ENCODE peak calls at places on chromosomes 3 and 15, in seven cellular contexts. One of them, this sample, is unnamed.

GRCh38 chr3:185402561-185402960 is 39.6 kb downstream of the MAP3K13 start:
- DNase-seq in GM13976: no peak
- DNase-seq in Calu3: no peak
- DNase-seq in activated B cell treated with CpG ODN at 0.5 μM for 24 hours: no peak
- DNase-seq in ovary: peak
- DNase-seq in WTC11: no peak
- DNase-seq in nephron progenitor cell: no peak
- DNase-seq in this sample: no peak

GRCh38 chr3:189718215-189718614 is 87.0 kb downstream of the TP63 start:
- DNase-seq in Calu3: no peak
- DNase-seq in activated B cell treated with CpG ODN at 0.5 μM for 24 hours: no peak
- DNase-seq in nephron progenitor cell: no peak
- DNase-seq in WTC11: no peak
- DNase-seq in GM13976: no peak
- DNase-seq in ovary: no peak
- DNase-seq in this sample: no peak

GRCh38 chr15:60363024-60363674 is 34.6 kb downstream of the ANXA2 start:
- DNase-seq in Calu3: no peak
- DNase-seq in nephron progenitor cell: no peak
- DNase-seq in activated B cell treated with CpG ODN at 0.5 μM for 24 hours: no peak
- DNase-seq in WTC11: no peak
- DNase-seq in GM13976: no peak
- DNase-seq in ovary: no peak
- DNase-seq in this sample: no peak

GRCh38 chr3:177180506-177180905 is 16.8 kb downstream of the TBL1XR1 start:
- DNase-seq in ovary: no peak
- DNase-seq in activated B cell treated with CpG ODN at 0.5 μM for 24 hours: no peak
- DNase-seq in nephron progenitor cell: no peak
- DNase-seq in Calu3: no peak
- DNase-seq in GM13976: no peak
- DNase-seq in WTC11: no peak
- DNase-seq in this sample: no peak

GRCh38 chr3:166554006-166554405 is 716.8 kb upstream of the BCHE start:
- DNase-seq in GM13976: no peak
- DNase-seq in nephron progenitor cell: no peak
- DNase-seq in Calu3: no peak
- DNase-seq in activated B cell treated with CpG ODN at 0.5 μM for 24 hours: no peak
- DNase-seq in WTC11: no peak
- DNase-seq in ovary: no peak
- DNase-seq in this sample: no peak

GRCh38 chr15:80568298-80568697 is 126.8 kb upstream of the ABHD17C start:
- DNase-seq in activated B cell treated with CpG ODN at 0.5 μM for 24 hours: no peak
- DNase-seq in ovary: no peak
- DNase-seq in Calu3: no peak
- DNase-seq in nephron progenitor cell: no peak
- DNase-seq in GM13976: no peak
- DNase-seq in WTC11: no peak
- DNase-seq in this sample: no peak

GRCh38 chr15:88708256-88709054 is 69.6 kb downstream of the ISG20 start:
- DNase-seq in GM13976: no peak
- DNase-seq in nephron progenitor cell: no peak
- DNase-seq in WTC11: no peak
- DNase-seq in ovary: no peak
- DNase-seq in Calu3: no peak
- DNase-seq in activated B cell treated with CpG ODN at 0.5 μM for 24 hours: no peak
- DNase-seq in this sample: no peak

GRCh38 chr3:15958692-15959433 is 161.1 kb upstream of the ANKRD28 start:
- DNase-seq in nephron progenitor cell: no peak
- DNase-seq in activated B cell treated with CpG ODN at 0.5 μM for 24 hours: no peak
- DNase-seq in WTC11: no peak
- DNase-seq in Calu3: no peak
- DNase-seq in ovary: no peak
- DNase-seq in GM13976: no peak
- DNase-seq in this sample: no peak

GRCh38 chr15:52261498-52262242 is 33.9 kb downstream of the MYO5C start:
- DNase-seq in Calu3: peak
- DNase-seq in nephron progenitor cell: peak
- DNase-seq in GM13976: peak
- DNase-seq in activated B cell treated with CpG ODN at 0.5 μM for 24 hours: peak
- DNase-seq in WTC11: peak
- DNase-seq in ovary: peak
- DNase-seq in this sample: peak
- TF ChIP-seq CTCF in Calu3: no peak
- TF ChIP-seq CTCF in nephron progenitor cell: peak
- TF ChIP-seq CTCF in GM13976: no peak
- TF ChIP-seq CTCF in activated B cell treated with CpG ODN at 0.5 μM for 24 hours: no peak
- TF ChIP-seq CTCF in WTC11: no peak
- TF ChIP-seq CTCF in ovary: no peak
- TF ChIP-seq CTCF in this sample: no peak

GRCh38 chr3:129975332-129976090 is 991 bp downstream of the TRH start:
- DNase-seq in activated B cell treated with CpG ODN at 0.5 μM for 24 hours: peak
- DNase-seq in Calu3: peak
- DNase-seq in ovary: no peak
- DNase-seq in GM13976: peak
- DNase-seq in WTC11: peak
- DNase-seq in nephron progenitor cell: peak
- DNase-seq in this sample: peak
- TF ChIP-seq CTCF in activated B cell treated with CpG ODN at 0.5 μM for 24 hours: no peak
- TF ChIP-seq CTCF in Calu3: peak
- TF ChIP-seq CTCF in ovary: no peak
- TF ChIP-seq CTCF in GM13976: no peak
- TF ChIP-seq CTCF in WTC11: no peak
- TF ChIP-seq CTCF in nephron progenitor cell: no peak
- TF ChIP-seq CTCF in this sample: peak

GRCh38 chr3:158912188-158912587 is 110.3 kb downstream of the MFSD1 start:
- DNase-seq in activated B cell treated with CpG ODN at 0.5 μM for 24 hours: no peak
- DNase-seq in ovary: no peak
- DNase-seq in nephron progenitor cell: no peak
- DNase-seq in GM13976: no peak
- DNase-seq in Calu3: no peak
- DNase-seq in WTC11: no peak
- DNase-seq in this sample: no peak
- TF ChIP-seq CTCF in activated B cell treated with CpG ODN at 0.5 μM for 24 hours: no peak
- TF ChIP-seq CTCF in ovary: no peak
- TF ChIP-seq CTCF in nephron progenitor cell: no peak
- TF ChIP-seq CTCF in GM13976: no peak
- TF ChIP-seq CTCF in Calu3: peak
- TF ChIP-seq CTCF in WTC11: no peak
- TF ChIP-seq CTCF in this sample: peak

GRCh38 chr3:136545664-136546266 is 206.4 kb downstream of the STAG1 start:
- DNase-seq in WTC11: no peak
- DNase-seq in nephron progenitor cell: no peak
- DNase-seq in activated B cell treated with CpG ODN at 0.5 μM for 24 hours: no peak
- DNase-seq in Calu3: peak
- DNase-seq in ovary: no peak
- DNase-seq in GM13976: no peak
- DNase-seq in this sample: no peak
- TF ChIP-seq CTCF in WTC11: no peak
- TF ChIP-seq CTCF in nephron progenitor cell: no peak
- TF ChIP-seq CTCF in activated B cell treated with CpG ODN at 0.5 μM for 24 hours: no peak
- TF ChIP-seq CTCF in Calu3: peak
- TF ChIP-seq CTCF in ovary: no peak
- TF ChIP-seq CTCF in GM13976: no peak
- TF ChIP-seq CTCF in this sample: no peak